ENCODE peak calls at places on chromosomes 16 and 17, in eight cellular contexts. O, B, H, Y, R, U, V and E are unnamed samples. For H3K36me3, the result is how much of the 10 kb centered on the place peaks cover.

GRCh38 chr16:69787883-69788282 is 25.8 kb downstream of the WWP2 start:
- DNase-seq in Y (no peak), H (no peak), R (no peak), V (no peak), O (no peak), U (no peak), B (no peak), E (no peak)

GRCh38 chr17:6084226-6085161 is 14.3 kb downstream of the WSCD1 start:
- DNase-seq in V (no peak), B (no peak), H (no peak), R (no peak), Y (no peak), U (no peak), O (no peak), E (no peak)

GRCh38 chr16:48383204-48383876 is 1.9 kb downstream of the SIAH1 start:
- DNase-seq in Y (no peak), B (no peak), H (no peak), U (no peak), O (no peak), R (no peak), V (no peak), E (no peak)

GRCh38 chr17:45147102-45147580 is 1.1 kb upstream of the HEXIM1 start:
- DNase-seq in O (no peak), Y (no peak), B (peak), H (no peak), R (peak), V (no peak), U (peak), E (no peak)

GRCh38 chr17:60676758-60677307 is 818 bp upstream of the BCAS3 start:
- DNase-seq in B (no peak), V (no peak), O (no peak), Y (no peak), H (no peak), R (peak), U (no peak), E (no peak)

GRCh38 chr16:17318200-17318599 is 152.6 kb downstream of the XYLT1 start:
- DNase-seq in B (no peak), O (no peak), H (no peak), V (no peak), Y (no peak), U (no peak), R (no peak), E (no peak)

GRCh38 chr16:28846933-28847273 is 755 bp upstream of the TUFM start:
- DNase-seq in Y (no peak), R (peak), U (no peak), O (no peak), B (no peak), V (no peak), H (no peak), E (no peak)

GRCh38 chr17:15157051-15157450 is 108.1 kb downstream of the PMP22 start:
- DNase-seq in V (no peak), Y (no peak), O (no peak), U (no peak), B (no peak), R (no peak), H (no peak), E (no peak)

GRCh38 chr16:57260294-57260929 is 15.4 kb downstream of the ARL2BP start:
- DNase-seq in R (no peak), Y (no peak), H (no peak), B (no peak), U (no peak), O (no peak), V (no peak), E (peak)

GRCh38 chr17:19579867-19580565 is 46.4 kb downstream of the SLC47A1 start:
- DNase-seq in R (peak), B (no peak), H (no peak), Y (no peak), V (peak), U (no peak), O (no peak), E (no peak)

GRCh38 chr17:76791053-76791980 is 53.4 kb downstream of the MFSD11 start:
- DNase-seq in U (no peak), B (no peak), O (no peak), V (no peak), Y (no peak), R (no peak), H (no peak), E (no peak)

GRCh38 chr17:29140051-29140582 is 40.1 kb downstream of the MYO18A start:
- DNase-seq in H (no peak), V (peak), R (peak), B (peak), O (no peak), U (peak), Y (no peak), E (peak)

GRCh38 chr16:56614549-56614991 is 6.2 kb downstream of the MT2A start:
- DNase-seq in R (no peak), H (no peak), Y (no peak), V (no peak), O (no peak), U (no peak), B (no peak), E (no peak)

GRCh38 chr16:10558746-10559641 is 21.4 kb downstream of the EMP2 start:
- DNase-seq in O (no peak), B (peak), Y (no peak), V (peak), R (no peak), U (no peak), H (no peak), E (no peak)

GRCh38 chr17:59423137-59423703 is 91.8 kb downstream of the YPEL2 start:
- DNase-seq in Y (no peak), B (peak), U (no peak), H (no peak), R (peak), O (peak), V (peak), E (no peak)

GRCh38 chr17:36849871-36850348 is 87.4 kb upstream of the LHX1 start:
- DNase-seq in Y (peak), O (peak), U (no peak), H (no peak), R (peak), V (no peak), B (no peak), E (no peak)

GRCh38 chr17:64418506-64419339 is 28.1 kb upstream of the PECAM1 start:
- DNase-seq in V (no peak), O (peak), B (no peak), H (no peak), R (peak), Y (no peak), U (no peak), E (no peak)

GRCh38 chr17:2089021-2089422 is 34.1 kb downstream of the HIC1 start:
- DNase-seq in B (no peak), O (no peak), Y (no peak), V (no peak), R (no peak), U (no peak), H (no peak), E (no peak)

GRCh38 chr17:61536417-61536955 is 54.5 kb downstream of the NACA2 start:
- DNase-seq in Y (no peak), B (no peak), O (no peak), H (no peak), U (no peak), V (no peak), R (no peak), E (no peak)

GRCh38 chr17:70563301-70563820 is 394.0 kb downstream of the KCNJ2 start:
- DNase-seq in R (peak), B (peak), Y (no peak), H (no peak), O (no peak), V (peak), U (no peak), E (no peak)

GRCh38 chr16:81548901-81549546 is 104.4 kb downstream of the CMIP start:
- DNase-seq in B (no peak), V (no peak), Y (no peak), U (no peak), O (no peak), H (no peak), R (no peak), E (no peak)

GRCh38 chr17:83055911-83056582 is 23.4 kb upstream of the METRNL start:
- DNase-seq in Y (no peak), B (no peak), O (no peak), U (no peak), R (no peak), H (no peak), V (peak), E (no peak)

GRCh38 chr17:78458739-78459335 is 80.4 kb downstream of the PGS1 start:
- DNase-seq in Y (no peak), O (no peak), U (no peak), V (no peak), H (no peak), R (no peak), B (no peak), E (no peak)

GRCh38 chr17:36980281-36980761 is 31.6 kb downstream of the AATF start:
- DNase-seq in B (no peak), V (no peak), O (no peak), Y (no peak), U (no peak), H (no peak), R (no peak), E (no peak)

DNA sequence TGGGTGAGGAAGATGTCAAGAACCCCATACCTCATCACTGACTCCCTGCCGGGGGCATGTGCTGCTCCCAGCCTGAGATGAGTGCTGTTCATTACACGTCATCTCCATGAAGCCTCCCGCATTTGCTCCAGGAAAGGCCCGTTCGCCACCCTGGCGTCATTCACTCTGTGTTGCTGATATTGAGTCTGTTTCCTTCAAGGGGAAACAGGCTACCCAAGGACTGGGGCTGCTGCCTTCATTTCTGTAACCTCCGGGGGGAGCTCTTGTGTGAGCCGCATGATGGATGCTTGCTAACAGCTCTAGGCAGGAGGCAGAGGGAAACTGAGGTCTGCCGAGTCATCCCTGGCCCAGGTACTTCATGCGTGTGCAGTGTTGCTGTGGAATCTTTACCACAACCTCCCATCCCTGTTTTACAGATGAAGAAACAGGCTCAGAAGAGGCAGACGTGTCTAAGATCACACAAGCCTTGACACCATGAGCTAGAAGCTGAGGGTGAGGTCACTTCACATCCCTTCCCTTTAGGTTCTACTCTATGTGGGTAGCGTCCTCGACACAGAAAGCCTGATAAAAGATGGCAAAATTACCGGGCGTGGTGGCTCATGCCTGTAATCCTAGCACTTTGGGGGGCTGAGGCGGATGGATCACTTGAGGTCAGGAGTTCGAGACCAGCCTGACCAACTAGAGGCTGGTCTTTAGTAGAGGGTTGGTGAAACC is 3.5 kb upstream of the ARMC5 start:
- DNase-seq in V (no peak), B (no peak), O (no peak), R (peak), Y (no peak), U (no peak), H (no peak), E (no peak)
- H3K36me3 ChIP-seq in V (under half), B (under half), O (under half), R (under half), Y (under half), U (under half), H (under half), E (under half)

DNA sequence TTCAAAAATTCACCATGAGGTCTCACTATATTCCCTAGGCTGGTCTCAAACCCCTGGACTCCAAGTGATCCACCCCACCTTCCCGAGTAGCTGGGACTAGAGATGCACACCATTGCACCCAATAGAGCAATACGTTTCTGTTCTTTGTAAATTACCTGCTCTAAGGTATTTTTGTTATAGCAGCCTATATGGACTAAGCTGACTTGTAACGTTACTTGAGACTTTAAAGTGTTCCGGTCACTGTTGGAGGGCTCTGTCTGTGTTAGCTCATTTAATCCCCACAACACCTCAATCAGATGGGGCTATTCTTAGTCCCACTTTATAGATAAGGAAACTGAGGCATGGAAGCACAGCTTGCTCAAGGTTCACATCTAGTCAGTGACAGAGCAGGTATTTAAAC is 25.4 kb downstream of the IL4R start:
- DNase-seq in Y (no peak), H (no peak), R (no peak), O (no peak), B (no peak), U (no peak), V (no peak), E (no peak)
- H3K36me3 ChIP-seq in Y (under half), H (under half), R (under half), O (under half), B (under half), U (half or more), V (half or more), E (half or more)

GRCh38 chr16:2769675-2770056 is 7.4 kb downstream of the ELOB start:
- DNase-seq in U (no peak), O (no peak), B (no peak), Y (no peak), H (no peak), V (no peak), R (no peak), E (peak)
- H3K36me3 ChIP-seq in U (half or more), O (under half), B (half or more), Y (under half), H (half or more), V (half or more), R (half or more), E (half or more)

GRCh38 chr16:15598648-15599190 is 44.2 kb downstream of the MARF1 start:
- DNase-seq in U (no peak), O (no peak), R (no peak), H (no peak), V (no peak), B (no peak), Y (no peak), E (no peak)
- H3K36me3 ChIP-seq in U (half or more), O (under half), R (under half), H (half or more), V (half or more), B (half or more), Y (under half), E (half or more)

DNA sequence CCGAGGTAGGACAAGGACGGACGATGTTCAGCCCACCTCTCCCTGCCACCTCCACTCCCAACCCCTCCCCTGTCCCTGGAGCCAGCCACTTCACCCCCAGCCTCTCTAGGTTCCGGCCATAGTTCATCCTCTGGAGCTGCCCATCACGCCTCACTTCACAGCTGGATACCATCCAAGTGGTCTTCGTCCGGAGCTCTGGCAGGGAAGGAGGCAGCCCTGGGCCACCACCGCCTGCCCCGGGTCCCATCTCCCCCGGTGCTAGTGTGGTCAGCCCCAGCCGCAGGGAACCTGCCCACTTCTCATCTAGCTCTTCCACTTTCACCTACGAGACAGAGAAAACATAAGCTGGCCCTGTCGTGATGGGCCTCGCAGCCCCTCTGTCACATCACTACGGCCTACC is 6.3 kb upstream of the GPS2 start:
- DNase-seq in B (no peak), O (no peak), R (no peak), Y (no peak), V (no peak), U (no peak), H (no peak), E (no peak)
- H3K36me3 ChIP-seq in B (under half), O (under half), R (half or more), Y (under half), V (half or more), U (under half), H (half or more), E (half or more)

GRCh38 chr16:18789850-18790706 is at the start of gene RPS15A:
- DNase-seq in O (peak), V (peak), B (peak), U (peak), H (peak), Y (peak), R (peak), E (peak)
- H3K36me3 ChIP-seq in O (under half), V (half or more), B (under half), U (half or more), H (half or more), Y (half or more), R (under half), E (half or more)

GRCh38 chr17:47852113-47852949 is 1.4 kb upstream of the SP6 start:
- DNase-seq in O (no peak), R (no peak), H (no peak), V (no peak), U (no peak), Y (no peak), B (no peak), E (no peak)
- H3K36me3 ChIP-seq in O (under half), R (under half), H (under half), V (under half), U (under half), Y (under half), B (under half), E (under half)

GRCh38 chr17:56011406-56012131 is 141.7 kb upstream of the ANKFN1 start:
- DNase-seq in U (no peak), V (no peak), O (no peak), H (no peak), R (no peak), B (no peak), Y (no peak), E (no peak)
- H3K36me3 ChIP-seq in U (under half), V (under half), O (under half), H (under half), R (under half), B (under half), Y (under half), E (under half)

DNA sequence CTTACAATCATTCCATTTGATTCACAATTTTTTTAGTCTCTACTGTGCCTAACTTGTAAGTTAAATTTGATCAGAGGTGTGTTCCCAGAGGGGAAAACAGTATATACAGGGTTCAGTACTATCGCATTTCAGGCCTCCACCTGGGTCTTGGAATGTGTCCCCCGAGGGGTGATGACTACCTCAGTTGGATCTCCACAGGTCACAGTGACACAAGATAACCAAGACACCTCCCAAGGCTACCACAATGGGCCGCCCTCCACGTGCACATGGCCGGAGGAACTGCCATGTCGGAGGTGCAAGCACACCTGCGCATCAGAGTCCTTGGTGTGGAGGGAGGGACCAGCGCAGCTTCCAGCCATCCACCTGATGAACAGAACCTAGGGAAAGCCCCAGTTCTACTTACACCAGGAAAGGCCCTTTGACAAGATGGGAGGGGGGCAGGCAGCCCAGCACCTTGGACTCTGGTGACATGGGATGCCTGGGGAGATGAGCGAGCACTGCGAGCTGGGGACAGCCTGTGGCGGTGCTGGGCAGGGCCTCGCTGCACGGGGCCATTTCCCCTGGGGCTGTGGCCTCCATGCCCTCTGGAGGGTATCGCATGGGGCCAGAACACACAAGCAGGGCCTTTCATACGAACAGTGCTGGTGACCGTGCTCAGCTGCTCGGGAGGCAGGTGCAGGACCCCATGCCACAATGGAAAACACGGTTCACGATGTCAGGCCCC is 33.9 kb downstream of the PDIA2 start:
- DNase-seq in R (no peak), Y (no peak), H (no peak), B (no peak), O (no peak), U (no peak), V (no peak), E (no peak)
- H3K36me3 ChIP-seq in R (under half), Y (under half), H (under half), B (under half), O (under half), U (under half), V (under half), E (under half)

GRCh38 chr17:75739801-75740200 is 18.5 kb downstream of the ITGB4 start:
- DNase-seq in U (no peak), Y (no peak), B (no peak), V (no peak), O (no peak), R (no peak), H (no peak), E (no peak)

GRCh38 chr17:75739174-75739573 is 17.9 kb downstream of the ITGB4 start:
- DNase-seq in Y (no peak), V (no peak), B (no peak), O (no peak), U (no peak), R (no peak), H (no peak), E (no peak)

GRCh38 chr17:75742337-75742736 is 21.1 kb downstream of the ITGB4 start:
- DNase-seq in Y (no peak), O (no peak), H (no peak), B (no peak), U (no peak), V (no peak), R (no peak), E (no peak)

GRCh38 chr17:75740215-75740614 is 19.0 kb downstream of the ITGB4 start:
- DNase-seq in R (no peak), Y (no peak), V (no peak), H (no peak), U (no peak), B (no peak), O (no peak), E (peak)

GRCh38 chr17:75740631-75741077 is 19.4 kb downstream of the ITGB4 start:
- DNase-seq in B (no peak), O (no peak), H (no peak), Y (no peak), V (no peak), U (no peak), R (no peak), E (peak)
- H3K36me3 ChIP-seq in B (under half), O (under half), H (under half), Y (under half), V (under half), U (under half), R (under half), E (half or more)